ENCODE peak calls at places on chromosome 13, in six cellular contexts. One of them, this sample, is unnamed.

GRCh38 chr13:80903911-80904310 is 563.0 kb upstream of the SPRY2 start:
- DNase-seq in Caki2: no peak
- DNase-seq in type B pancreatic cell: no peak
- DNase-seq in IMR-90: no peak
- DNase-seq in activated CD4-positive, CD25-positive, alpha-beta regulatory T cell: no peak
- DNase-seq in cardiac muscle cell: peak
- DNase-seq in this sample: no peak

GRCh38 chr13:80873589-80873988 is 532.7 kb upstream of the SPRY2 start:
- DNase-seq in IMR-90: no peak
- DNase-seq in activated CD4-positive, CD25-positive, alpha-beta regulatory T cell: no peak
- DNase-seq in Caki2: no peak
- DNase-seq in type B pancreatic cell: no peak
- DNase-seq in cardiac muscle cell: no peak
- DNase-seq in this sample: no peak

GRCh38 chr13:44312898-44313551 is 60.6 kb upstream of the SERP2 start:
- DNase-seq in IMR-90: peak
- DNase-seq in Caki2: peak
- DNase-seq in type B pancreatic cell: no peak
- DNase-seq in activated CD4-positive, CD25-positive, alpha-beta regulatory T cell: no peak
- DNase-seq in cardiac muscle cell: peak
- DNase-seq in this sample: no peak

GRCh38 chr13:46386996-46387851 is at the start of gene RUBCNL:
- DNase-seq in activated CD4-positive, CD25-positive, alpha-beta regulatory T cell: no peak
- DNase-seq in Caki2: no peak
- DNase-seq in cardiac muscle cell: no peak
- DNase-seq in type B pancreatic cell: no peak
- DNase-seq in IMR-90: no peak
- DNase-seq in this sample: peak

GRCh38 chr13:27534108-27534975 is 84.0 kb upstream of the MTIF3 start:
- DNase-seq in Caki2: no peak
- DNase-seq in cardiac muscle cell: no peak
- DNase-seq in IMR-90: no peak
- DNase-seq in type B pancreatic cell: no peak
- DNase-seq in activated CD4-positive, CD25-positive, alpha-beta regulatory T cell: no peak
- DNase-seq in this sample: no peak

GRCh38 chr13:44801990-44802389 is 187.3 kb downstream of the NUFIP1 start:
- DNase-seq in Caki2: no peak
- DNase-seq in activated CD4-positive, CD25-positive, alpha-beta regulatory T cell: no peak
- DNase-seq in IMR-90: peak
- DNase-seq in type B pancreatic cell: no peak
- DNase-seq in cardiac muscle cell: peak
- DNase-seq in this sample: no peak

GRCh38 chr13:30803791-30804190 is 68.4 kb downstream of the ALOX5AP start:
- DNase-seq in IMR-90: no peak
- DNase-seq in Caki2: no peak
- DNase-seq in cardiac muscle cell: no peak
- DNase-seq in activated CD4-positive, CD25-positive, alpha-beta regulatory T cell: no peak
- DNase-seq in type B pancreatic cell: peak
- DNase-seq in this sample: no peak

GRCh38 chr13:78977311-78977710 is 318.4 kb upstream of the OBI1 start:
- DNase-seq in IMR-90: no peak
- DNase-seq in cardiac muscle cell: no peak
- DNase-seq in activated CD4-positive, CD25-positive, alpha-beta regulatory T cell: no peak
- DNase-seq in type B pancreatic cell: no peak
- DNase-seq in Caki2: no peak
- DNase-seq in this sample: no peak

GRCh38 chr13:97043302-97043701 is 49.0 kb upstream of the OXGR1 start:
- DNase-seq in IMR-90: no peak
- DNase-seq in cardiac muscle cell: peak
- DNase-seq in activated CD4-positive, CD25-positive, alpha-beta regulatory T cell: no peak
- DNase-seq in type B pancreatic cell: no peak
- DNase-seq in Caki2: no peak
- DNase-seq in this sample: no peak

GRCh38 chr13:35478384-35479222 is 2.1 kb upstream of the MAB21L1 start:
- DNase-seq in cardiac muscle cell: no peak
- DNase-seq in activated CD4-positive, CD25-positive, alpha-beta regulatory T cell: no peak
- DNase-seq in Caki2: no peak
- DNase-seq in IMR-90: no peak
- DNase-seq in type B pancreatic cell: no peak
- DNase-seq in this sample: no peak

GRCh38 chr13:38283346-38283745 is 66.3 kb upstream of the UFM1 start:
- DNase-seq in IMR-90: no peak
- DNase-seq in Caki2: no peak
- DNase-seq in activated CD4-positive, CD25-positive, alpha-beta regulatory T cell: no peak
- DNase-seq in cardiac muscle cell: no peak
- DNase-seq in type B pancreatic cell: no peak
- DNase-seq in this sample: no peak

GRCh38 chr13:84672616-84673015 is 790.3 kb upstream of the SLITRK1 start:
- DNase-seq in type B pancreatic cell: no peak
- DNase-seq in cardiac muscle cell: no peak
- DNase-seq in activated CD4-positive, CD25-positive, alpha-beta regulatory T cell: no peak
- DNase-seq in Caki2: no peak
- DNase-seq in IMR-90: no peak
- DNase-seq in this sample: peak

GRCh38 chr13:49936943-49937273 is 768 bp upstream of the SPRYD7 start:
- DNase-seq in IMR-90: no peak
- DNase-seq in activated CD4-positive, CD25-positive, alpha-beta regulatory T cell: no peak
- DNase-seq in type B pancreatic cell: no peak
- DNase-seq in cardiac muscle cell: peak
- DNase-seq in Caki2: no peak
- DNase-seq in this sample: no peak

GRCh38 chr13:114089751-114090400 is 42.5 kb downstream of the RASA3 start:
- DNase-seq in activated CD4-positive, CD25-positive, alpha-beta regulatory T cell: no peak
- DNase-seq in IMR-90: no peak
- DNase-seq in Caki2: no peak
- DNase-seq in cardiac muscle cell: no peak
- DNase-seq in type B pancreatic cell: no peak
- DNase-seq in this sample: no peak

GRCh38 chr13:91356919-91357612 is 9.6 kb downstream of the MIR17HG start:
- DNase-seq in type B pancreatic cell: no peak
- DNase-seq in IMR-90: no peak
- DNase-seq in cardiac muscle cell: no peak
- DNase-seq in Caki2: no peak
- DNase-seq in activated CD4-positive, CD25-positive, alpha-beta regulatory T cell: no peak
- DNase-seq in this sample: no peak

GRCh38 chr13:44879452-44880058 is 109.7 kb downstream of the NUFIP1 start:
- DNase-seq in IMR-90: peak
- DNase-seq in activated CD4-positive, CD25-positive, alpha-beta regulatory T cell: no peak
- DNase-seq in cardiac muscle cell: peak
- DNase-seq in type B pancreatic cell: no peak
- DNase-seq in Caki2: peak
- DNase-seq in this sample: no peak

GRCh38 chr13:105202384-105202783 is 1333.1 kb downstream of the EFNB2 start:
- DNase-seq in Caki2: peak
- DNase-seq in IMR-90: peak
- DNase-seq in cardiac muscle cell: peak
- DNase-seq in type B pancreatic cell: no peak
- DNase-seq in activated CD4-positive, CD25-positive, alpha-beta regulatory T cell: no peak
- DNase-seq in this sample: no peak

GRCh38 chr13:83731113-83731512 is 151.2 kb downstream of the SLITRK1 start:
- DNase-seq in cardiac muscle cell: no peak
- DNase-seq in IMR-90: no peak
- DNase-seq in Caki2: no peak
- DNase-seq in activated CD4-positive, CD25-positive, alpha-beta regulatory T cell: no peak
- DNase-seq in type B pancreatic cell: no peak
- DNase-seq in this sample: no peak

GRCh38 chr13:71852082-71852481 is 14.9 kb downstream of the DACH1 start:
- DNase-seq in IMR-90: no peak
- DNase-seq in activated CD4-positive, CD25-positive, alpha-beta regulatory T cell: no peak
- DNase-seq in type B pancreatic cell: no peak
- DNase-seq in Caki2: no peak
- DNase-seq in cardiac muscle cell: no peak
- DNase-seq in this sample: no peak

GRCh38 chr13:43206858-43207257 is 183.5 kb downstream of the DNAJC15 start:
- DNase-seq in activated CD4-positive, CD25-positive, alpha-beta regulatory T cell: no peak
- DNase-seq in cardiac muscle cell: no peak
- DNase-seq in Caki2: no peak
- DNase-seq in type B pancreatic cell: no peak
- DNase-seq in IMR-90: no peak
- DNase-seq in this sample: no peak

GRCh38 chr13:30052127-30052526 is 201.7 kb upstream of the UBL3 start:
- DNase-seq in type B pancreatic cell: no peak
- DNase-seq in Caki2: no peak
- DNase-seq in activated CD4-positive, CD25-positive, alpha-beta regulatory T cell: no peak
- DNase-seq in cardiac muscle cell: peak
- DNase-seq in IMR-90: no peak
- DNase-seq in this sample: no peak

GRCh38 chr13:99289674-99290337 is 17.4 kb downstream of the GPR183 start:
- DNase-seq in cardiac muscle cell: no peak
- DNase-seq in Caki2: no peak
- DNase-seq in IMR-90: no peak
- DNase-seq in type B pancreatic cell: no peak
- DNase-seq in activated CD4-positive, CD25-positive, alpha-beta regulatory T cell: no peak
- DNase-seq in this sample: no peak

GRCh38 chr13:59893261-59893660 is 270.5 kb downstream of the DIAPH3 start:
- DNase-seq in Caki2: no peak
- DNase-seq in cardiac muscle cell: no peak
- DNase-seq in type B pancreatic cell: no peak
- DNase-seq in activated CD4-positive, CD25-positive, alpha-beta regulatory T cell: no peak
- DNase-seq in IMR-90: no peak
- DNase-seq in this sample: no peak

GRCh38 chr13:109348514-109349340 is 437.7 kb downstream of the IRS2 start:
- DNase-seq in type B pancreatic cell: no peak
- DNase-seq in Caki2: no peak
- DNase-seq in cardiac muscle cell: peak
- DNase-seq in activated CD4-positive, CD25-positive, alpha-beta regulatory T cell: no peak
- DNase-seq in IMR-90: peak
- DNase-seq in this sample: no peak

GRCh38 chr13:106103779-106104178 is 431.7 kb downstream of the EFNB2 start:
- DNase-seq in type B pancreatic cell: no peak
- DNase-seq in IMR-90: no peak
- DNase-seq in activated CD4-positive, CD25-positive, alpha-beta regulatory T cell: no peak
- DNase-seq in Caki2: no peak
- DNase-seq in cardiac muscle cell: peak
- DNase-seq in this sample: no peak

GRCh38 chr13:110056640-110057039 is 250.3 kb downstream of the COL4A1 start:
- DNase-seq in type B pancreatic cell: no peak
- DNase-seq in Caki2: no peak
- DNase-seq in cardiac muscle cell: no peak
- DNase-seq in IMR-90: no peak
- DNase-seq in activated CD4-positive, CD25-positive, alpha-beta regulatory T cell: no peak
- DNase-seq in this sample: no peak

GRCh38 chr13:94181461-94182107 is 297.9 kb downstream of the DCT start:
- DNase-seq in IMR-90: no peak
- DNase-seq in activated CD4-positive, CD25-positive, alpha-beta regulatory T cell: no peak
- DNase-seq in type B pancreatic cell: no peak
- DNase-seq in Caki2: peak
- DNase-seq in cardiac muscle cell: no peak
- DNase-seq in this sample: no peak

GRCh38 chr13:80359459-80360297 is 18.8 kb upstream of the SPRY2 start:
- DNase-seq in type B pancreatic cell: no peak
- DNase-seq in IMR-90: no peak
- DNase-seq in activated CD4-positive, CD25-positive, alpha-beta regulatory T cell: no peak
- DNase-seq in cardiac muscle cell: peak
- DNase-seq in Caki2: peak
- DNase-seq in this sample: peak

This sample was measured in COR-L47.